ENCODE peak calls at places on chromosomes 11 and 22, in eight cellular contexts. R is activated T-helper 1 cell treated with anti-CD3 and anti-CD28 coated beads, Interleukin-2, amount 50 U/mL, for 16 hours; L is SJSA1; E is psoas muscle; A is activated CD8-positive, alpha-beta memory T cell treated with anti-CD3 and anti-CD28 coated beads, Interleukin-2, amount 50 U/mL, for 48 hours; B is activated CD4-positive, alpha-beta memory T cell treated with anti-CD3 and anti-CD28 coated beads for 36 hours; K is RPMI7951; M is dorsolateral prefrontal cortex. V is an unnamed sample.

GRCh38 chr11:86632499-86633269 is 39.7 kb downstream of the ME3 start:
- DNase-seq in R (no peak), L (peak), E (peak), A (peak), B (peak), K (peak), M (peak), V (peak)

GRCh38 chr11:128040603-128041002 is 546.8 kb downstream of the ETS1 start:
- DNase-seq in R (no peak), L (no peak), E (no peak), A (no peak), B (no peak), K (peak), M (no peak), V (no peak)

GRCh38 chr11:112554586-112554985 is 293.9 kb upstream of the PLET1 start:
- DNase-seq in R (no peak), L (no peak), E (no peak), A (no peak), B (no peak), K (no peak), M (no peak), V (no peak)

GRCh38 chr11:35810045-35810444 is 133.8 kb upstream of the LDLRAD3 start:
- DNase-seq in R (no peak), L (no peak), E (no peak), A (no peak), B (no peak), K (no peak), M (no peak), V (no peak)

GRCh38 chr22:29820941-29821789 is 16.9 kb downstream of the ASCC2 start:
- DNase-seq in R (no peak), L (peak), E (peak), A (peak), B (peak), K (peak), M (no peak), V (no peak)

GRCh38 chr11:10650166-10650565 is 43.4 kb downstream of the IRAG1 start:
- DNase-seq in R (no peak), L (no peak), E (no peak), A (no peak), B (no peak), K (no peak), M (no peak), V (no peak)

GRCh38 chr11:96021901-96022650 is 98.2 kb upstream of the MTMR2 start:
- DNase-seq in R (no peak), L (no peak), E (no peak), A (no peak), B (no peak), K (no peak), M (no peak), V (no peak)

GRCh38 chr11:1077417-1078119 is 2.9 kb downstream of the MUC2 start:
- DNase-seq in R (no peak), L (no peak), E (no peak), A (no peak), B (peak), K (no peak), M (peak), V (no peak)

GRCh38 chr11:64044730-64045386 is 9.1 kb downstream of the FLRT1 start:
- DNase-seq in R (no peak), L (no peak), E (no peak), A (no peak), B (no peak), K (no peak), M (peak), V (no peak)

GRCh38 chr11:33701831-33702230 is 1.2 kb upstream of the C11orf91 start:
- DNase-seq in R (no peak), L (peak), E (no peak), A (no peak), B (no peak), K (peak), M (no peak), V (no peak)

GRCh38 chr11:77283101-77283500 is 18.4 kb downstream of the GDPD4 start:
- DNase-seq in R (no peak), L (no peak), E (no peak), A (no peak), B (no peak), K (no peak), M (no peak), V (no peak)

GRCh38 chr11:124724854-124725718 is 14.7 kb upstream of the NRGN start:
- DNase-seq in R (no peak), L (no peak), E (peak), A (no peak), B (no peak), K (peak), M (no peak), V (no peak)

GRCh38 chr11:132999519-132999918 is 532.8 kb downstream of the OPCML start:
- DNase-seq in R (no peak), L (no peak), E (no peak), A (no peak), B (no peak), K (no peak), M (no peak), V (no peak)

GRCh38 chr11:19102521-19102900 is 14.5 kb upstream of the ZDHHC13 start:
- DNase-seq in R (no peak), L (no peak), E (no peak), A (no peak), B (no peak), K (no peak), M (no peak), V (no peak)

GRCh38 chr11:119691020-119691666 is 37.9 kb downstream of the NECTIN1 start:
- DNase-seq in R (no peak), L (no peak), E (no peak), A (peak), B (peak), K (no peak), M (no peak), V (peak)

GRCh38 chr11:9516113-9516512 is 55.3 kb downstream of the ZNF143 start:
- DNase-seq in R (no peak), L (no peak), E (no peak), A (no peak), B (no peak), K (no peak), M (no peak), V (no peak)

GRCh38 chr11:109027851-109028250 is 363.0 kb downstream of the DDX10 start:
- DNase-seq in R (no peak), L (no peak), E (no peak), A (no peak), B (no peak), K (no peak), M (no peak), V (no peak)

GRCh38 chr11:36349345-36350136 is 53.5 kb downstream of the PRR5L start:
- DNase-seq in R (no peak), L (no peak), E (no peak), A (no peak), B (no peak), K (no peak), M (no peak), V (no peak)

GRCh38 chr22:43859176-43859575 is 3.1 kb downstream of the SULT4A1 start:
- DNase-seq in R (no peak), L (no peak), E (no peak), A (no peak), B (no peak), K (no peak), M (peak), V (no peak)

GRCh38 chr22:38569181-38569971 is 607 bp downstream of the DMC1 start:
- DNase-seq in R (no peak), L (no peak), E (peak), A (peak), B (no peak), K (no peak), M (no peak), V (no peak)

GRCh38 chr11:102318469-102318868 is 1.2 kb downstream of the BIRC3 start:
- DNase-seq in R (peak), L (no peak), E (no peak), A (no peak), B (peak), K (peak), M (no peak), V (no peak)

GRCh38 chr11:44766972-44767278 is 40.2 kb downstream of the TSPAN18 start:
- DNase-seq in R (no peak), L (peak), E (no peak), A (no peak), B (peak), K (peak), M (no peak), V (no peak)

GRCh38 chr11:45005106-45005505 is 54.4 kb upstream of the TP53I11 start:
- DNase-seq in R (no peak), L (no peak), E (no peak), A (no peak), B (no peak), K (no peak), M (no peak), V (no peak)

GRCh38 chr22:19955241-19956128 is 13.9 kb upstream of the TXNRD2 start:
- DNase-seq in R (no peak), L (no peak), E (no peak), A (no peak), B (no peak), K (no peak), M (no peak), V (peak)

GRCh38 chr11:111523343-111523742 is 8.8 kb downstream of the HOATZ start:
- DNase-seq in R (no peak), L (no peak), E (no peak), A (no peak), B (no peak), K (no peak), M (no peak), V (no peak)

GRCh38 chr11:130455493-130456127 is 7.2 kb downstream of the ADAMTS15 start:
- DNase-seq in R (no peak), L (no peak), E (no peak), A (no peak), B (no peak), K (no peak), M (no peak), V (no peak)

GRCh38 chr11:12189543-12190235 is 79.3 kb downstream of the MICAL2 start:
- DNase-seq in R (peak), L (no peak), E (no peak), A (no peak), B (peak), K (no peak), M (no peak), V (no peak)

GRCh38 chr11:123103326-123103980 is 41.5 kb upstream of the HSPA8 start:
- DNase-seq in R (no peak), L (peak), E (peak), A (no peak), B (peak), K (peak), M (no peak), V (peak)

GRCh38 chr11:8733847-8734246 is 51.3 kb downstream of the RPL27A start:
- DNase-seq in R (no peak), L (no peak), E (no peak), A (no peak), B (no peak), K (no peak), M (no peak), V (no peak)

GRCh38 chr22:49687786-49688515 is 139.7 kb downstream of the BRD1 start:
- DNase-seq in R (no peak), L (no peak), E (no peak), A (peak), B (no peak), K (no peak), M (no peak), V (no peak)

GRCh38 chr11:103648670-103649400 is 387.6 kb upstream of the DDI1 start:
- DNase-seq in R (no peak), L (no peak), E (no peak), A (no peak), B (no peak), K (peak), M (no peak), V (no peak)

GRCh38 chr11:19201737-19202605 is at the start of gene CSRP3:
- DNase-seq in R (no peak), L (no peak), E (peak), A (no peak), B (no peak), K (peak), M (no peak), V (no peak)

GRCh38 chr22:47059701-47060161 is 297.3 kb downstream of the TBC1D22A start:
- DNase-seq in R (no peak), L (no peak), E (no peak), A (no peak), B (no peak), K (no peak), M (peak), V (no peak)

GRCh38 chr22:43262990-43263644 is 76.2 kb upstream of the TTLL12 start:
- DNase-seq in R (no peak), L (no peak), E (no peak), A (peak), B (peak), K (peak), M (no peak), V (peak)

V was measured in immature natural killer cell.